ENCODE peak calls at places on chromosomes 2 and 18, in eight cellular contexts. Y is NCI-H446 treated with DMSO at 0.1 percent for 48 hours, J is fibroblast of lung, V is upper lobe of right lung, L is osteoblast, O is Calu3, U is cardiac muscle cell, T is heart left ventricle. X is an unnamed sample.
A peak's percentile ranks its signal among the peaks of the same experiment; 100 is the strongest.

GRCh38 chr2:154229971-154230370 is 358.2 kb downstream of the GALNT13 start:
- DNase-seq in Y (no peak), J (no peak), V (no peak), L (no peak), O (no peak), U (no peak), T (no peak), X (no peak)

GRCh38 chr18:29501952-29502351 is 1325.0 kb upstream of the CDH2 start:
- DNase-seq in Y (no peak), J (peak; percentile 72), V (no peak), L (peak; percentile 58), O (no peak), U (no peak), T (no peak), X (peak; percentile 45)

GRCh38 chr2:235659767-235660322 is 166.0 kb downstream of the AGAP1 start:
- DNase-seq in Y (no peak), J (peak; percentile 95), V (peak; percentile 37), L (peak; percentile 95), O (no peak), U (no peak), T (no peak), X (no peak)

GRCh38 chr18:13376841-13377351 is 158.3 kb downstream of the LDLRAD4 start:
- DNase-seq in Y (no peak), J (no peak), V (no peak), L (peak; percentile 13), O (no peak), U (no peak), T (no peak), X (no peak)

GRCh38 chr2:30165050-30165520 is 18.3 kb downstream of the YPEL5 start:
- DNase-seq in Y (peak; percentile 79), J (peak; percentile 87), V (no peak), L (peak; percentile 81), O (peak; percentile 69), U (peak; percentile 91), T (peak; percentile 61), X (peak; percentile 59)

GRCh38 chr2:40260437-40260836 is 191.5 kb downstream of the SLC8A1 start:
- DNase-seq in Y (no peak), J (peak; percentile 39), V (no peak), L (no peak), O (no peak), U (no peak), T (no peak), X (no peak)

GRCh38 chr2:118705032-118705431 is 142.4 kb downstream of the EN1 start:
- DNase-seq in Y (no peak), J (peak; percentile 92), V (no peak), L (peak; percentile 80), O (no peak), U (no peak), T (no peak), X (no peak)

GRCh38 chr2:46377666-46378560 is 80.7 kb downstream of the EPAS1 start:
- DNase-seq in Y (no peak), J (no peak), V (no peak), L (peak; percentile 63), O (no peak), U (no peak), T (no peak), X (no peak)

GRCh38 chr18:80033181-80034067 is 810 bp upstream of the RBFA start:
- DNase-seq in Y (peak; percentile 97), J (peak; percentile 54), V (peak; percentile 86), L (no peak), O (no peak), U (peak; percentile 99), T (no peak), X (peak; percentile 65)